ENCODE peak calls at places on chromosomes 5 and 9, in seven cellular contexts. T is mesendoderm, E is H9, Z is neuronal stem cell, R is H1, S is mesenchymal stem cell, K is trophoblast cell. B is an unnamed sample.

GRCh38 chr5:56638061-56638621 is 177.2 kb upstream of the MAP3K1 start:
- DNase-seq in T (peak), E (no peak), Z (no peak), R (no peak), S (no peak), K (no peak), B (no peak)

GRCh38 chr5:135013947-135014570 is 20.0 kb downstream of the PITX1 start:
- DNase-seq in T (no peak), E (peak), Z (no peak), R (peak), S (no peak), K (no peak), B (peak)

GRCh38 chr9:75461188-75461587 is 372.9 kb downstream of the OSTF1 start:
- DNase-seq in T (no peak), E (no peak), Z (no peak), R (no peak), S (no peak), K (no peak), B (no peak)

GRCh38 chr5:141529002-141529401 is 40.1 kb downstream of the PCDHGC5 start:
- DNase-seq in T (no peak), E (no peak), Z (no peak), R (no peak), S (peak), K (no peak), B (peak)

GRCh38 chr5:43016217-43016779 is 23.8 kb downstream of the ANXA2R start:
- DNase-seq in T (peak), E (peak), Z (no peak), R (no peak), S (no peak), K (no peak), B (no peak)

GRCh38 chr9:93471135-93471534 is 17.8 kb upstream of the FAM120AOS start:
- DNase-seq in T (no peak), E (no peak), Z (no peak), R (no peak), S (no peak), K (no peak), B (no peak)

GRCh38 chr9:113738506-113738897 is 137.6 kb upstream of the ZNF618 start:
- DNase-seq in T (no peak), E (no peak), Z (no peak), R (peak), S (no peak), K (no peak), B (no peak)

GRCh38 chr9:112747094-112747493 is 3.5 kb upstream of the SNX30 start:
- DNase-seq in T (no peak), E (no peak), Z (no peak), R (no peak), S (no peak), K (no peak), B (no peak)

GRCh38 chr5:157263586-157264090 is 2.3 kb upstream of the CYFIP2 start:
- DNase-seq in T (no peak), E (no peak), Z (no peak), R (no peak), S (no peak), K (no peak), B (no peak)

GRCh38 chr5:150355791-150356190 is 1.7 kb upstream of the TCOF1 start:
- DNase-seq in T (no peak), E (no peak), Z (no peak), R (no peak), S (no peak), K (no peak), B (no peak)

GRCh38 chr9:27471789-27472585 is 52.1 kb upstream of the IFNK start:
- DNase-seq in T (no peak), E (no peak), Z (no peak), R (no peak), S (no peak), K (no peak), B (no peak)

GRCh38 chr9:22005700-22006605 is 3.2 kb downstream of the CDKN2B start:
- DNase-seq in T (peak), E (peak), Z (no peak), R (peak), S (peak), K (no peak), B (peak)

GRCh38 chr5:115243412-115243811 is 19.3 kb downstream of the PGGT1B start:
- DNase-seq in T (no peak), E (no peak), Z (no peak), R (no peak), S (peak), K (no peak), B (peak)

GRCh38 chr5:65394078-65394477 is 87.6 kb downstream of the ADAMTS6 start:
- DNase-seq in T (no peak), E (no peak), Z (no peak), R (no peak), S (peak), K (no peak), B (peak)

GRCh38 chr9:87888501-87888900 is 5.8 kb downstream of the SPATA31E1 start:
- DNase-seq in T (no peak), E (peak), Z (no peak), R (no peak), S (no peak), K (no peak), B (no peak)

GRCh38 chr9:109010676-109011655 is 2.3 kb downstream of the CTNNAL1 start:
- DNase-seq in T (no peak), E (no peak), Z (no peak), R (no peak), S (peak), K (peak), B (peak)

GRCh38 chr5:14665110-14665822 is 748 bp downstream of the OTULIN start:
- DNase-seq in T (peak), E (peak), Z (peak), R (no peak), S (peak), K (no peak), B (no peak)

GRCh38 chr5:178196413-178196812 is 7.9 kb upstream of the HNRNPAB start:
- DNase-seq in T (no peak), E (no peak), Z (no peak), R (no peak), S (no peak), K (no peak), B (no peak)

GRCh38 chr9:89579741-89580395 is 24.9 kb upstream of the GADD45G start:
- DNase-seq in T (no peak), E (no peak), Z (no peak), R (no peak), S (no peak), K (no peak), B (no peak)

GRCh38 chr9:89576404-89576824 is 28.4 kb upstream of the GADD45G start:
- DNase-seq in T (no peak), E (no peak), Z (no peak), R (no peak), S (peak), K (no peak), B (peak)

GRCh38 chr9:89577363-89577762 is 27.4 kb upstream of the GADD45G start:
- DNase-seq in T (no peak), E (no peak), Z (no peak), R (no peak), S (no peak), K (no peak), B (no peak)

GRCh38 chr9:89574309-89574708 is 30.5 kb upstream of the GADD45G start:
- DNase-seq in T (no peak), E (no peak), Z (no peak), R (no peak), S (no peak), K (no peak), B (no peak)
- H3K23ac ChIP-seq in T (no peak), E (no peak), Z (no peak), R (no peak), S (no peak), K (no peak), B (no peak)

DNA sequence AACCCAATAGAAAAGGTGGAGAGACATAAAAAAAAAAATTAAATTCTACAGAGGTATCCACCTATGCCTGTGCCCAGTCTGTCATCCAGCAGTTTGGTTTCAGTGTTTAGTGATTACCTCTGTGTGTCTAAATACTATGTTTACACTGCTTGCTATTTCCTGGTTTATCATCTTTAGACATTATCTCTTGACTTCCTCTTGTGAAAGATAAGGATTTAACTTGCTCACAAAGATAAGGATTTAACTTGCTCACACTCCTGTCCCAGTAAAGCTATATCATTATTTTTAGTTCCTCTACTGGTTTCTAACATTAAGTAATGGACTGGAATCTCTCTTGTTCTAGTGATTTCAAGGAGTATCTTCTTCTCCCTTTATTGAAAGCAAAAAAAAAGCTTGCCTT is 53.9 kb upstream of the ZFR start:
- DNase-seq in T (peak), E (no peak), Z (no peak), R (no peak), S (no peak), K (no peak), B (no peak)
- H3K23ac ChIP-seq in T (no peak), E (no peak), Z (no peak), R (no peak), S (no peak), K (no peak), B (no peak)

GRCh38 chr5:71834575-71834974 is 115.5 kb downstream of the CARTPT start:
- DNase-seq in T (no peak), E (no peak), Z (no peak), R (no peak), S (no peak), K (no peak), B (no peak)

GRCh38 chr5:71836084-71836483 is 117.0 kb downstream of the CARTPT start:
- DNase-seq in T (no peak), E (no peak), Z (no peak), R (no peak), S (peak), K (no peak), B (peak)

GRCh38 chr5:71839049-71839834 is 120.2 kb downstream of the CARTPT start:
- DNase-seq in T (peak), E (no peak), Z (no peak), R (no peak), S (no peak), K (no peak), B (no peak)

GRCh38 chr5:71838286-71838685 is 119.2 kb downstream of the CARTPT start:
- DNase-seq in T (no peak), E (no peak), Z (no peak), R (no peak), S (no peak), K (no peak), B (no peak)

GRCh38 chr5:71836547-71837112 is 117.6 kb downstream of the CARTPT start:
- DNase-seq in T (no peak), E (no peak), Z (no peak), R (no peak), S (peak), K (no peak), B (no peak)
- H3K23ac ChIP-seq in T (no peak), E (no peak), Z (no peak), R (no peak), S (no peak), K (no peak), B (no peak)

GRCh38 chr9:125822160-125822559 is 75.0 kb downstream of the PBX3 start:
- DNase-seq in T (no peak), E (no peak), Z (no peak), R (no peak), S (no peak), K (no peak), B (no peak)

GRCh38 chr9:125822902-125823301 is 75.7 kb downstream of the PBX3 start:
- DNase-seq in T (no peak), E (no peak), Z (no peak), R (no peak), S (no peak), K (no peak), B (no peak)

GRCh38 chr9:125820100-125820804 is 73.1 kb downstream of the PBX3 start:
- DNase-seq in T (peak), E (no peak), Z (no peak), R (no peak), S (no peak), K (no peak), B (no peak)

GRCh38 chr9:125825762-125826161 is 78.6 kb downstream of the PBX3 start:
- DNase-seq in T (no peak), E (no peak), Z (no peak), R (no peak), S (no peak), K (no peak), B (no peak)

DNA sequence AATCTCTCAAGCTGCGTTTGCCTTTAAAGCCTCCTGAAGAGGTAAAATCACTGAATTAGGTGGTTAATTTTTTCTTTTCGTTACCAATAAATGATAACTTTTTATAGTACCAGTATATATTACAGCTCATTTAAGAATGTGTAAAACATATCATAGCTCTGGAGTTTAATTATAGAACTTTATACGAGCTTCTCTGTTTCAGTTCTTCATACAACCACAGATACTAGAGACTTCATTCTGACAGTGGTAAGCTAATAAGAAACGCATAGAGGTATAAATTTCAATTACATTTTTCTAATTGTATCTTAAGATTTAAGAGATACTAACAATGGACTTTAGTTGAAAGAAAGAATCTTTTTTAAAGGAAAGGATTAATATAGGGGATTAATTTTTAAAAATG is 73.9 kb downstream of the PBX3 start:
- DNase-seq in T (no peak), E (no peak), Z (no peak), R (no peak), S (no peak), K (no peak), B (no peak)
- H3K23ac ChIP-seq in T (no peak), E (no peak), Z (no peak), R (no peak), S (no peak), K (no peak), B (no peak)

DNA sequence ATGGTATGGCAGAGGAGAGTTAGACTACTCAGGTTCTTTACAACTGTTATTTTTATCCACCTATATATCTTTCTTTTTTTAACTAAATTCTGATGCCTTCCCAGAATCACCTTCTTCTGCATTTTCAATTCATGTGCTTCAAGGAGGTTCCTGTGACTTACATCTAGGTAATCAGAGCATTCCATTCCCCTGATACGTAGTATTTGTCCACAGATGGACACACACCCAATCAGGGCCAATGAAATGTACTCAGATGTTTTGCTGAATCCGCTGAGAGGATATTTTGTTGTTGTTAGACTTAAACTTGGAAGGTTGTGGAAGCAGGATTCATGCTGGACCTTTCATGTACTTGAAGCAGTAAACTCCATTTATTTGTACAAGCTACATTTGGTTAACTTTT is 159.4 kb upstream of the FER start:
- DNase-seq in T (no peak), E (no peak), Z (no peak), R (no peak), S (no peak), K (no peak), B (no peak)
- H3K23ac ChIP-seq in T (no peak), E (no peak), Z (no peak), R (no peak), S (no peak), K (no peak), B (no peak)

DNA sequence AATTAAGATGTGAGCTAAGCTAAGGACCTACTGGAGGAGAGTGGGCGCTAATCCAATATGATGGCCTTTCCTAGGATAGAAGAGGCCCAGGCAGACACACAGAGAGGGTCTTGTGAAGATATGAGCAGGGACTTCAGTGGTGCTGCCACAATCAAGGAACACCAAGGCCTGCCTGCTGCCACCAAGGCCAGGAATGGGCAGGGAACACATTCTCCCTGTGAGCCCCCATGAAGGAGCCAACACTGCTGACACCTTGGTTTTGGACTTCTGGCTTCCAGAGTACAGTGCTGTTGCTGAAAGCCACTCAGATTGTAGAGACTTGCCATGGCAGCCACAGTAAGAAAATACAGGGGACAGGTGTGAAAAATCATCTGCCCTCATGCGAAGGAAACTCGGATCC is 73.1 kb upstream of the IRX1 start:
- DNase-seq in T (no peak), E (no peak), Z (no peak), R (no peak), S (no peak), K (no peak), B (no peak)
- H3K23ac ChIP-seq in T (no peak), E (no peak), Z (no peak), R (no peak), S (no peak), K (no peak), B (no peak)

GRCh38 chr5:105565531-105565930 is 2002.9 kb upstream of the NUDT12 start:
- DNase-seq in T (no peak), E (no peak), Z (no peak), R (no peak), S (no peak), K (no peak), B (no peak)
- H3K23ac ChIP-seq in T (no peak), E (no peak), Z (no peak), R (no peak), S (no peak), K (no peak), B (no peak)